ENCODE peak calls at places on chromosomes 1 and 21, in five cellular contexts. Q is HCT116, G is psoas muscle, M is lower lobe of right lung, D is left ventricle myocardium inferior. T is an unnamed sample. For H3K4me1, the result is how much of the 10 kb centered on the place peaks cover.

GRCh38 chr1:49048188-49048587 is 271.5 kb upstream of the BEND5 start:
- DNase-seq in Q (no peak), G (no peak), M (no peak), D (no peak), T (no peak)

GRCh38 chr1:210239295-210240155 is 6.9 kb downstream of the SERTAD4 start:
- DNase-seq in Q (peak), G (no peak), M (no peak), D (no peak), T (no peak)

GRCh38 chr1:7292033-7292681 is 478.9 kb upstream of the VAMP3 start:
- DNase-seq in Q (no peak), G (no peak), M (no peak), D (no peak), T (no peak)

GRCh38 chr1:41670558-41670957 is 186.1 kb upstream of the EDN2 start:
- DNase-seq in Q (no peak), G (no peak), M (no peak), D (no peak), T (no peak)

GRCh38 chr1:233668725-233669294 is 54.9 kb downstream of the KCNK1 start:
- DNase-seq in Q (peak), G (no peak), M (no peak), D (no peak), T (no peak)

GRCh38 chr1:244397086-244397485 is 54.6 kb downstream of the ADSS2 start:
- DNase-seq in Q (no peak), G (no peak), M (no peak), D (no peak), T (no peak)

GRCh38 chr1:63713627-63714481 is 60.0 kb upstream of the ROR1 start:
- DNase-seq in Q (peak), G (no peak), M (no peak), D (no peak), T (no peak)

GRCh38 chr1:200929530-200930278 is 35.0 kb downstream of the INAVA start:
- DNase-seq in Q (no peak), G (no peak), M (no peak), D (no peak), T (peak)

GRCh38 chr21:45018131-45019075 is 56.0 kb upstream of the ADARB1 start:
- DNase-seq in Q (no peak), G (peak), M (peak), D (peak), T (peak)

GRCh38 chr1:231636157-231636556 is 9.6 kb downstream of the DISC1 start:
- DNase-seq in Q (no peak), G (no peak), M (no peak), D (no peak), T (no peak)

GRCh38 chr1:48493970-48494769 is 22.2 kb upstream of the SPATA6 start:
- DNase-seq in Q (no peak), G (no peak), M (no peak), D (no peak), T (no peak)

GRCh38 chr1:89911186-89911976 is 83.5 kb upstream of the ZNF326 start:
- DNase-seq in Q (no peak), G (no peak), M (no peak), D (no peak), T (no peak)

GRCh38 chr1:209434066-209434465 is 149.4 kb upstream of the CAMK1G start:
- DNase-seq in Q (no peak), G (no peak), M (no peak), D (no peak), T (no peak)

GRCh38 chr21:36859744-36860501 is 106.5 kb downstream of the HLCS start:
- DNase-seq in Q (no peak), G (peak), M (peak), D (peak), T (peak)

GRCh38 chr1:209383907-209384709 is 199.4 kb upstream of the CAMK1G start:
- DNase-seq in Q (no peak), G (no peak), M (no peak), D (no peak), T (no peak)

GRCh38 chr21:44939532-44940115 is at the start of gene SLX9:
- DNase-seq in Q (peak), G (peak), M (peak), D (peak), T (peak)

GRCh38 chr1:162230096-162230495 is 146.6 kb downstream of the SPATA46 start:
- DNase-seq in Q (peak), G (no peak), M (peak), D (peak), T (no peak)

GRCh38 chr1:229093546-229094336 is 177.2 kb upstream of the RAB4A start:
- DNase-seq in Q (peak), G (no peak), M (no peak), D (no peak), T (no peak)

GRCh38 chr1:154575951-154576566 is 8.5 kb downstream of the CHRNB2 start:
- DNase-seq in Q (no peak), G (no peak), M (no peak), D (no peak), T (no peak)

GRCh38 chr1:9296850-9297249 is 4.2 kb downstream of the SPSB1 start:
- DNase-seq in Q (no peak), G (peak), M (no peak), D (no peak), T (peak)

GRCh38 chr1:223628233-223628632 is 37.3 kb downstream of the CAPN8 start:
- DNase-seq in Q (peak), G (peak), M (peak), D (peak), T (no peak)

GRCh38 chr1:162187676-162188075 is 118.2 kb downstream of the NOS1AP start:
- DNase-seq in Q (no peak), G (no peak), M (no peak), D (no peak), T (peak)

GRCh38 chr1:219876798-219877209 is 51.6 kb downstream of the SLC30A10 start:
- DNase-seq in Q (peak), G (no peak), M (no peak), D (no peak), T (no peak)

GRCh38 chr1:212242288-212242984 is 42.8 kb upstream of the PPP2R5A start:
- DNase-seq in Q (no peak), G (no peak), M (no peak), D (no peak), T (no peak)

GRCh38 chr1:54417123-54417522 is 10.9 kb upstream of the SSBP3 start:
- DNase-seq in Q (no peak), G (no peak), M (no peak), D (no peak), T (no peak)

GRCh38 chr1:19472174-19472573 is 13.2 kb downstream of the CAPZB start:
- DNase-seq in Q (no peak), G (no peak), M (no peak), D (no peak), T (no peak)

GRCh38 chr1:88302843-88303486 is 381.1 kb upstream of the PKN2 start:
- DNase-seq in Q (no peak), G (no peak), M (no peak), D (no peak), T (no peak)

GRCh38 chr1:19476440-19477190 is 8.7 kb downstream of the CAPZB start:
- DNase-seq in Q (no peak), G (no peak), M (peak), D (no peak), T (no peak)

GRCh38 chr1:62241357-62242131 is 46.9 kb downstream of the L1TD1 start:
- DNase-seq in Q (no peak), G (no peak), M (peak), D (peak), T (no peak)

GRCh38 chr1:23951646-23952095 is 8.0 kb upstream of the PNRC2 start:
- DNase-seq in Q (no peak), G (peak), M (no peak), D (no peak), T (peak)

GRCh38 chr1:16422041-16422440 is 15.2 kb downstream of the SPATA21 start:
- DNase-seq in Q (no peak), G (no peak), M (no peak), D (no peak), T (no peak)

GRCh38 chr1:23838401-23838866 is 13.2 kb upstream of the HMGCL start:
- DNase-seq in Q (peak), G (peak), M (peak), D (peak), T (peak)

GRCh38 chr1:244854865-244855578 is 9.3 kb downstream of the HNRNPU start:
- DNase-seq in Q (no peak), G (no peak), M (no peak), D (no peak), T (no peak)

GRCh38 chr1:44828841-44829440 is 14.1 kb downstream of the PTCH2 start:
- DNase-seq in Q (no peak), G (no peak), M (no peak), D (no peak), T (no peak)

GRCh38 chr21:25689226-25689625 is 45.5 kb downstream of the ATP5PF start:
- DNase-seq in Q (no peak), G (no peak), M (no peak), D (no peak), T (no peak)

GRCh38 chr1:4173731-4174130 is 273.7 kb upstream of the C1orf174 start:
- DNase-seq in Q (no peak), G (no peak), M (no peak), D (no peak), T (no peak)

GRCh38 chr1:242877229-242877628 is 352.7 kb upstream of the PLD5 start:
- DNase-seq in Q (no peak), G (no peak), M (no peak), D (peak), T (no peak)

DNA sequence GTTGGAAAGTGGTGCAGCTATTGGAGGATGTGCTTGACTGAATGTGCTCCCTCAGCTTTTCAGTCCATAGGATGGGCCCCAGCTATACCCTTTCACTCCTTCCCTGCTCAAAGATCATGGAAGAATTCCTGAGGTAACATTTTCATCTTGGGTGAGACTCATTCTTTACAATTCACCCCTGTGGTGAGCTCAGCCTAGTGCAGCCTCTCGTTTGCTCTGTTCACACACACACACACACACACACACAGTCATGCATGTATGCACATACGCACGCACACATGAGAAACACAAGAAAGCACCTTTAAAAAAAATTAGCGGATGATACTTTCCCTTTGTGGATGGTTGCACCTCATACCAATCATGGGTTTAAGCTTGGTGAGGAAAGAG is 25.8 kb downstream of the CCN1 start:
- DNase-seq in Q (no peak), G (no peak), M (no peak), D (no peak), T (no peak)
- TF ChIP-seq CTCF in Q (no peak), G (no peak), M (no peak), D (no peak), T (no peak)

DNA sequence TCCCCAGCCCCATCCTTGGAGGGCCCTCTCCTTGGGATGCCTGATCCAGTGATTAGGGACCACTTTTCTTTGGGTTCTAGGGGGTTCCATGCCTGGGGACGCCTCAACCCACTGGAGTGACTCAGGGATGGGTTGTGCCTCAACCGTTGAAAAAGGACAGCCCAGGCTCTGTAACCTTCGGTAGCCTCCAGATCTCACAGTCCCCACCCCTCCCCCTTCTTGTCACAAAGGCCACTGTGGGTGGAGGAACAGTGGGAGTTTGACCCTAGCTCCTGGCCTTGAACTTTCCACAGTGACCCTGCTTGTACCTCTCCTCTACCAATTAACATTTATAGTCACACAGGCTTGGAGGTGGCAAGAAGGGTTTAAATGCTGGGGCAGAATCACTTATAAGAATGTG is 2.6 kb upstream of the RORC start:
- DNase-seq in Q (no peak), G (no peak), M (no peak), D (no peak), T (no peak)
- H3K4me1 ChIP-seq in Q (half or more), G (under half), M (under half), D (under half), T (under half)

DNA sequence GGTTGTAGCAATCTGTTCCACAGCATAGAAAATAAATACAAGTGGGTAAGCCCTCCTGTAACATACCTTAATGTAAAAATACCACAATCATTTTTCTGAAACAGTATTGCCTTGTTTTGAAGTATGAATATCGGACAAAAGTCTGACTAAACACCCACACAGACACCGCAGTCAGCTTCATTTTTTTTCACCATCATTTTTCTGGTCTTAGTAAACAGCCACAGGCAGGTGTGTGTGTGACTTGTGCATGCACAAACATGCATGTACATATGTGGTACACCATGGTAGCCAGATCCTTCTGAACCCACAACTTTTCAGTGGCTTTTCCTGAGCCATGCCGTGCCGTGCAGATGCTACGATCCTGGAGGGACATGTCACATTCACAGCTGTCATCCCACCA is 261.7 kb downstream of the PCP4 start:
- DNase-seq in Q (no peak), G (no peak), M (no peak), D (no peak), T (no peak)
- TF ChIP-seq CTCF in Q (no peak), G (no peak), M (no peak), D (no peak), T (no peak)

GRCh38 chr1:15080328-15081033 is 73.1 kb upstream of the TMEM51 start:
- DNase-seq in Q (no peak), G (no peak), M (no peak), D (no peak), T (no peak)

GRCh38 chr1:15075812-15076211 is 77.7 kb upstream of the TMEM51 start:
- DNase-seq in Q (no peak), G (no peak), M (no peak), D (no peak), T (no peak)

GRCh38 chr1:15083578-15083977 is 70.0 kb upstream of the TMEM51 start:
- DNase-seq in Q (no peak), G (no peak), M (no peak), D (no peak), T (no peak)

GRCh38 chr1:15076807-15077206 is 76.7 kb upstream of the TMEM51 start:
- DNase-seq in Q (no peak), G (no peak), M (no peak), D (no peak), T (no peak)

GRCh38 chr1:15081088-15081487 is 72.5 kb upstream of the TMEM51 start:
- DNase-seq in Q (no peak), G (no peak), M (no peak), D (no peak), T (peak)
- H3K4me1 ChIP-seq in Q (under half), G (under half), M (under half), D (under half), T (under half)

GRCh38 chr1:192766876-192767275 is 42.0 kb upstream of the RGS2 start:
- DNase-seq in Q (no peak), G (no peak), M (no peak), D (no peak), T (no peak)
- TF ChIP-seq CTCF in Q (no peak), G (no peak), M (no peak), D (no peak), T (no peak)

GRCh38 chr1:28306550-28306949 is 22.3 kb upstream of the MED18 start:
- DNase-seq in Q (no peak), G (no peak), M (no peak), D (no peak), T (no peak)
- H3K4me1 ChIP-seq in Q (under half), G (under half), M (under half), D (under half), T (under half)

GRCh38 chr1:237591353-237591752 is 299.4 kb downstream of the ZP4 start:
- DNase-seq in Q (no peak), G (no peak), M (no peak), D (no peak), T (no peak)
- TF ChIP-seq CTCF in Q (no peak), G (no peak), M (no peak), D (no peak), T (no peak)

DNA sequence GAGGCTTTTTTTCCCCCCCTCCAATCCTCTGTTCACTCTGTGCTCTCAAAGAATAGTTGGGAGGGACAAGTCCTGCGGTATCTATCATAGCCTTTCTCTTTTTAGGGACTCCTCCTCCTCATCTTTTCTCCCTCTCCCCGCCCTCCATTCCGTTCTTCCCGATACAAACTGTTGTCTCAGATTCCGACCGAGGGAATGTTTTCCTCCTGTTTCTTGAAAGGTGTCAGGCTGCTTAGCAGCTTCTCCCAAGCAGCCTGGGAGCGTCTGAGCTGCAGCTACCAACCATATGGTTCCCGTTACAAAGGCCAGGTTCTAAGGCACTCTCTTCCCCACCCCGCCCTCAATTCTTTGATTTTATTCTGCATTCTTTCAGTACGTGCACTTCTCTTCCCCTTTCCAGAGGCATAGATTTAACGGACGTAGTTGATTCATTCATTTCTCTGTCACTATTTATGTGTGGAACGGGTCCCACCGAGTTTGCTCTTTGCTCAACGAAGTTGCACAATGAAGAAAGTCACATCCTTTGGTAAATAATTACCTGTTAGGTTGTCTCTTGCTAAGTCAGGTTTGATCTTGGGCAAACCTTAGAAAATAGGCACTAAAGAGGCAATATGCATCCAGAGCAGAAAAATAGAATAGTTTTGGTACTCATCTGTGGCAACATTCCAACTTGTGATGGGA is 2.8 kb downstream of the ADGRL2 start:
- DNase-seq in Q (no peak), G (no peak), M (no peak), D (no peak), T (no peak)
- H3K4me1 ChIP-seq in Q (under half), G (under half), M (under half), D (half or more), T (under half)

GRCh38 chr1:39378377-39378776 is 113.1 kb upstream of the BMP8A start:
- DNase-seq in Q (no peak), G (no peak), M (no peak), D (no peak), T (no peak)
- TF ChIP-seq CTCF in Q (peak), G (no peak), M (peak), D (peak), T (no peak)

DNA sequence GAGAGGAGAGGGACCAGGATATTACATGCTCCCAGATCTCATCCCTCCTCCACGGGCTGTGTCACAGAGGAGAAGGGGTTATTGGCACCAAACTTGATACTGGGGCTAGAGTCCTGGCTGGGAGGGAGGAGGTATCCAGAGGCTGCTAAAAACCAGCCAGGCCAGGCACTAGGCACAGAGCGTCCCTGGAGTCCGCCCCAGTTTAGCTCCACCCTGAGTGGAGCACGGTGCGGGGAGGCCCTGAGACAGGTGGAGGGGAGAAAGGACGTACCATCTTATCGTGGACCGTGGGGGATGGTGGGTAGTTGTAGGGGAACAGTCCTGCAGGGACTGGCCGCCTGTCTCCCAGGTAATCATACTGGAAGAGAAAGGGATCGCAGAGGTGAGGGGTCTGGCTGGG is 42.7 kb upstream of the GOLT1A start:
- DNase-seq in Q (no peak), G (no peak), M (no peak), D (no peak), T (no peak)
- H3K4me1 ChIP-seq in Q (under half), G (under half), M (under half), D (under half), T (under half)